ENCODE peak calls at places on chromosomes 5 and 9, in six cellular contexts. One of them, this sample, is unnamed.

GRCh38 chr9:81590688-81591087 is 98.7 kb downstream of the TLE1 start:
- DNase-seq in stomach: no peak
- DNase-seq in ovary: no peak
- DNase-seq in HepG2: no peak
- DNase-seq in transverse colon: no peak
- DNase-seq in A549: no peak
- DNase-seq in this sample: no peak

GRCh38 chr9:101375546-101375945 is 9.3 kb downstream of the BAAT start:
- DNase-seq in stomach: no peak
- DNase-seq in ovary: no peak
- DNase-seq in HepG2: no peak
- DNase-seq in transverse colon: no peak
- DNase-seq in A549: no peak
- DNase-seq in this sample: no peak

GRCh38 chr5:176184608-176185132 is 53.6 kb upstream of the SIMC1 start:
- DNase-seq in stomach: no peak
- DNase-seq in ovary: no peak
- DNase-seq in HepG2: no peak
- DNase-seq in transverse colon: no peak
- DNase-seq in A549: no peak
- DNase-seq in this sample: no peak

GRCh38 chr9:88258587-88258986 is 120.3 kb upstream of the SPATA31C2 start:
- DNase-seq in stomach: peak
- DNase-seq in ovary: peak
- DNase-seq in HepG2: no peak
- DNase-seq in transverse colon: peak
- DNase-seq in A549: no peak
- DNase-seq in this sample: peak

GRCh38 chr9:134940236-134941208 is 22.8 kb upstream of the FCN1 start:
- DNase-seq in stomach: no peak
- DNase-seq in ovary: no peak
- DNase-seq in HepG2: no peak
- DNase-seq in transverse colon: no peak
- DNase-seq in A549: no peak
- DNase-seq in this sample: no peak

GRCh38 chr9:20312732-20313131 is 309.6 kb downstream of the MLLT3 start:
- DNase-seq in stomach: no peak
- DNase-seq in ovary: no peak
- DNase-seq in HepG2: no peak
- DNase-seq in transverse colon: no peak
- DNase-seq in A549: peak
- DNase-seq in this sample: no peak

GRCh38 chr5:142472306-142472951 is 147.6 kb upstream of the SPRY4 start:
- DNase-seq in stomach: no peak
- DNase-seq in ovary: no peak
- DNase-seq in HepG2: peak
- DNase-seq in transverse colon: no peak
- DNase-seq in A549: peak
- DNase-seq in this sample: no peak

GRCh38 chr5:6758201-6758600 is 45.0 kb downstream of the TENT4A start:
- DNase-seq in stomach: no peak
- DNase-seq in ovary: no peak
- DNase-seq in HepG2: no peak
- DNase-seq in transverse colon: no peak
- DNase-seq in A549: no peak
- DNase-seq in this sample: peak

GRCh38 chr5:8829322-8830029 is 716.4 kb downstream of the SEMA5A start:
- DNase-seq in stomach: no peak
- DNase-seq in ovary: no peak
- DNase-seq in HepG2: no peak
- DNase-seq in transverse colon: no peak
- DNase-seq in A549: peak
- DNase-seq in this sample: no peak

GRCh38 chr9:17725399-17726010 is 146.6 kb downstream of the SH3GL2 start:
- DNase-seq in stomach: no peak
- DNase-seq in ovary: no peak
- DNase-seq in HepG2: no peak
- DNase-seq in transverse colon: no peak
- DNase-seq in A549: no peak
- DNase-seq in this sample: no peak
- TF ChIP-seq EP300 in stomach: no peak
- TF ChIP-seq EP300 in ovary: no peak
- TF ChIP-seq EP300 in HepG2: no peak
- TF ChIP-seq EP300 in transverse colon: no peak
- TF ChIP-seq EP300 in A549: no peak
- TF ChIP-seq EP300 in this sample: no peak

GRCh38 chr9:127539982-127540663 is 72.0 kb upstream of the STXBP1 start:
- DNase-seq in stomach: peak
- DNase-seq in ovary: no peak
- DNase-seq in HepG2: no peak
- DNase-seq in transverse colon: no peak
- DNase-seq in A549: no peak
- DNase-seq in this sample: no peak
- H3K4me3 ChIP-seq in stomach: no peak
- H3K4me3 ChIP-seq in ovary: no peak
- H3K4me3 ChIP-seq in HepG2: no peak
- H3K4me3 ChIP-seq in transverse colon: no peak
- H3K4me3 ChIP-seq in A549: no peak
- H3K4me3 ChIP-seq in this sample: no peak

DNA sequence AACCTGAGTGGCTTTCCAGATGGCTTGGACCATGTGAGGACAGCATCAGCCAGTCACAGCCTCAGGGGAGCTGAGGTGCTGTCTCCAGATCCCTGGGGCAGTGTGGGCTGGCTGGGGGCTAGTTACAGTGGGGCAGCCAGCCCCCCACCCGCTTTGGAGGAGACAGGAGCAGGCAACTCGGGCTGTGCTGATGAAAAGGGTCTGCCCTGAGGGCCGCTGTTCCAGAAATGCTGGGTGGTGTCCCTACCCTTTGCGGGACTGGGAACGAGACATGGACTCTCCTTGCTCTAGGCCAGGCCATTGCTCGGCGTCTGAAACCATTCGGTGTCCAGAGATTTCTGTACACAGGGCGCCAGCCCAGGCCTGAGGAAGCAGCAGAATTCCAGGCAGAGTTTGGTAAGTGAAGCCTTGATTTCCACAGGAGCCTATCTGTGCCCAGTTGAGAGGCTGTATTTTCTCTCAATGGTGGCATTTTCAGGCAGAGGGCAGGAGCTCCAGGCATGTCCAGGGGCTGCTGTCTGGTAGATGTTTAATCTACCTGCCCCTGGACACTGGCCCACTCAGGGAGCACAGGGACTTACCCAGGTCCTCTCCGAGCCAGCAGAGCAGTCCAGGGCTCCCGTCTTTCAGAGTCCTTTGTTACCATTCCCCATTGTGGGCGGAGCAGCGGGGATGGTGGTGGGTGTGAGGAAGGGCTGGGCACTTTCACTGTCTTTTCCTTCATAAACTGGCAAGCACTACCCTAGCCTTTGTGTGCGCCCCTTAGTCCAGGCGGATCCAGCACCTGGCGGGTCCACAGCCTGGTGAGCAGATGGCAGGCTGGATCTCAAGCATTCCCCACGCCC is 7.2 kb downstream of the GRHPR start:
- DNase-seq in stomach: no peak
- DNase-seq in ovary: no peak
- DNase-seq in HepG2: no peak
- DNase-seq in transverse colon: no peak
- DNase-seq in A549: no peak
- DNase-seq in this sample: peak
- TF ChIP-seq POLR2A in stomach: no peak
- TF ChIP-seq POLR2A in ovary: no peak
- TF ChIP-seq POLR2A in HepG2: peak
- TF ChIP-seq POLR2A in transverse colon: no peak
- TF ChIP-seq POLR2A in A549: no peak
- TF ChIP-seq POLR2A in this sample: no peak

GRCh38 chr9:95031711-95032461 is 285.6 kb downstream of the FANCC start:
- DNase-seq in stomach: peak
- DNase-seq in ovary: no peak
- DNase-seq in HepG2: peak
- DNase-seq in transverse colon: no peak
- DNase-seq in A549: no peak
- DNase-seq in this sample: no peak
- TF ChIP-seq EP300 in stomach: no peak
- TF ChIP-seq EP300 in ovary: no peak
- TF ChIP-seq EP300 in HepG2: peak
- TF ChIP-seq EP300 in transverse colon: no peak
- TF ChIP-seq EP300 in A549: no peak
- TF ChIP-seq EP300 in this sample: no peak

DNA sequence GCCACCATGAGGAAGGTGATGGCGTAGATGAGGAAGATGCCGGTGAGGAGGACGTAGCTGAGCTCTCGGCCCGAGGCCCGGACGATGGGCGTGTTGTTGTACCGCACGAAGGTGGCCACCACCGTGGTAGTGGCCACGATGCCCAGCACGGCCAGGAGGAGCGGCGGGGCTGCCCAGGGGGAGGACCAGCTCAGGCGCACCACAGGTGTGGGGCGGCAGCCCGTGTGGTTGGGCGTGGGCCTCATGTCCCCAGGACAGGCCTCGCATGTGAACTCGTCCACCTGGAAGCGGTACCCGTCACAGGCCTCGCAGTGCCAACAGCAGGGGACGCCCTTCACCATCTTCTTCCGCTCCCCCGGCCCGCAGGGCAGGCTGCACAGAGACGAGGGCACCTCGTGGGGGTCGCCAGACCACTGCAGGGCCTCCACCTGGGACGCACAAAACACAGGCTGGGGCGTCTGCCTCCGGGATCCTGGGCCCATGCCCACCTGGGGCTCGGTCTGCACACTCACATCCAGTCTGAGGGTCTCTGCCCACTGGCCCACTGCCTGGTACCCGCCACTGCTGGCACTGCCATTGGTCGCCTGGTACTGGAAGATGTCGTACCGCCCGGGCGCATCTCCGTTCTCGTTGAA is 8.7 kb downstream of the GRM6 start:
- DNase-seq in stomach: no peak
- DNase-seq in ovary: no peak
- DNase-seq in HepG2: no peak
- DNase-seq in transverse colon: no peak
- DNase-seq in A549: no peak
- DNase-seq in this sample: no peak
- H3K4me3 ChIP-seq in stomach: no peak
- H3K4me3 ChIP-seq in ovary: no peak
- H3K4me3 ChIP-seq in HepG2: no peak
- H3K4me3 ChIP-seq in transverse colon: no peak
- H3K4me3 ChIP-seq in A549: no peak
- H3K4me3 ChIP-seq in this sample: no peak

DNA sequence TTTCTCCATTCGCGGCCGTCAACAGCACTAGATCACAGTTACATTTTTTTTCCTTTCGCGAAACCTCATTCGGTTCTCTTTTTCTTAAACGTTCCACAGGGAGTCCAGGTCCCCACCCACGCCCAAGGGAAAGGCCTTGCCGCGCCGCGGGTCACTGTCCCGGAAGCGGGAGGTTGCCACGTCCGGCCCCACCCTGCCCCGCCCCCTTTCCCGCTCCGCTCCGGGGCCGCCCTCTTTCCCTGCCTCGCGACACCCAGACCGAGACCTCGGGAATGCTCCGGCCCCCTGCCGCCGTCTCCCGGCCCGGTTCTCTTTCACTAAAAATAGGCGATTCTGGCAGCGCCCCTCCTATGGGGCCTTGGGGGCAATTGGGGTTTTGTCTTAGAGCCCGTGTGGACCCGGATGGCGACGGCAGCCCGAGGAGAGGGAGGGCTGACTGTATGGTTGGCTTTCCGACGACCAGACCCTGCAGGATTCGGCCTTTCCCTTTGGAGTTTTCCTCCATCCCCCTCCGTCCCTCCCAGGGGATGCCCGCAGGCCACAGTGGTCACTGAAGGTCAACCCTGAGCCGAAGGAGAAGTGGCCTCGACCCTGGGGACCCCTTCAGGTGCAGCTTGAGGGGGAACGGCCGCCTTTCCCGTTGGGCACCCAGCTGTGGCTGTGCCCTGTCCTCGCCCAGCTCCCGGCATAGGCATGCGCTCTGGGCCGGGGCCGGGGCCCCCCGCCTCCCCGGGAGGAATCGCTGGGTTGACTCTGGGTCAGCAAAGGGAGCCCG is 2.8 kb upstream of the RACK1 start:
- DNase-seq in stomach: peak
- DNase-seq in ovary: peak
- DNase-seq in HepG2: peak
- DNase-seq in transverse colon: peak
- DNase-seq in A549: peak
- DNase-seq in this sample: peak
- TF ChIP-seq POLR2A in stomach: no peak
- TF ChIP-seq POLR2A in ovary: peak
- TF ChIP-seq POLR2A in HepG2: peak
- TF ChIP-seq POLR2A in transverse colon: peak
- TF ChIP-seq POLR2A in A549: peak
- TF ChIP-seq POLR2A in this sample: peak

GRCh38 chr5:172748341-172748843 is 22.6 kb downstream of the DUSP1 start:
- DNase-seq in stomach: no peak
- DNase-seq in ovary: peak
- DNase-seq in HepG2: no peak
- DNase-seq in transverse colon: no peak
- DNase-seq in A549: no peak
- DNase-seq in this sample: peak
- TF ChIP-seq EP300 in stomach: peak
- TF ChIP-seq EP300 in ovary: peak
- TF ChIP-seq EP300 in HepG2: no peak
- TF ChIP-seq EP300 in transverse colon: peak
- TF ChIP-seq EP300 in A549: no peak
- TF ChIP-seq EP300 in this sample: peak

GRCh38 chr9:90854637-90855036 is 53.0 kb downstream of the SYK start:
- DNase-seq in stomach: no peak
- DNase-seq in ovary: no peak
- DNase-seq in HepG2: no peak
- DNase-seq in transverse colon: no peak
- DNase-seq in A549: no peak
- DNase-seq in this sample: no peak

GRCh38 chr9:90858505-90858904 is 56.9 kb downstream of the SYK start:
- DNase-seq in stomach: no peak
- DNase-seq in ovary: no peak
- DNase-seq in HepG2: no peak
- DNase-seq in transverse colon: no peak
- DNase-seq in A549: no peak
- DNase-seq in this sample: no peak

GRCh38 chr9:90855208-90856000 is 53.8 kb downstream of the SYK start:
- DNase-seq in stomach: no peak
- DNase-seq in ovary: no peak
- DNase-seq in HepG2: no peak
- DNase-seq in transverse colon: no peak
- DNase-seq in A549: no peak
- DNase-seq in this sample: no peak

GRCh38 chr9:90857855-90858254 is 56.2 kb downstream of the SYK start:
- DNase-seq in stomach: no peak
- DNase-seq in ovary: no peak
- DNase-seq in HepG2: no peak
- DNase-seq in transverse colon: no peak
- DNase-seq in A549: no peak
- DNase-seq in this sample: no peak

DNA sequence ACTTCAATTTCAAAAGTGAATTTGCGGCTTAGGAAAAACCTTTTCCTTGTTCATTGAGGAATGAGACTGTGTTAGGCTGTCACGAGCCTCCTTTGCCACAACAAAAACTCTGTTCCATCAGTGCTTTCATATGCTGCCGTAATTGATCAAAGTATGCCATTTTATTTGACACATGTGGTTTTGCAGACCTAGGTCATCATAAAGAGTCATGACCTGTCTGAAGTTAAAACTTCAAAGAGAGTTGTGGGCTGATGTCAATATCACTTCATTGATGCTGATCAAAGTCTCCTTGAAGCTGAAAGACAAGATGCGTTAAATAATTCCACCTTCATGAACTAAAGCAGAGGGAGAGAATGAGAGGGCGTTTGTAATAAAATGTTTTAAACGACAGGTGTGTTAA is 55.5 kb downstream of the SYK start:
- DNase-seq in stomach: no peak
- DNase-seq in ovary: no peak
- DNase-seq in HepG2: no peak
- DNase-seq in transverse colon: no peak
- DNase-seq in A549: no peak
- DNase-seq in this sample: no peak
- H3K4me3 ChIP-seq in stomach: no peak
- H3K4me3 ChIP-seq in ovary: no peak
- H3K4me3 ChIP-seq in HepG2: no peak
- H3K4me3 ChIP-seq in transverse colon: no peak
- H3K4me3 ChIP-seq in A549: no peak
- H3K4me3 ChIP-seq in this sample: no peak

This sample was measured in sigmoid colon.